ENCODE peak calls at places on chromosome 13, in seven cellular contexts. S, O, A, X, G, M and R are unnamed samples.
A peak's percentile ranks its signal among the peaks of the same experiment; 100 is the strongest.

GRCh38 chr13:99083976-99084375 is 106.1 kb upstream of the DOCK9 start:
- DNase-seq in S (no peak), O (no peak), A (no peak), X (no peak), G (no peak), M (no peak), R (no peak)

GRCh38 chr13:40383132-40383531 is 283.3 kb downstream of the FOXO1 start:
- DNase-seq in S (no peak), O (no peak), A (no peak), X (no peak), G (no peak), M (no peak), R (no peak)

GRCh38 chr13:48646791-48647190 is 6.9 kb upstream of the CYSLTR2 start:
- DNase-seq in S (no peak), O (no peak), A (no peak), X (no peak), G (no peak), M (no peak), R (no peak)

GRCh38 chr13:102033719-102034446 is 368.0 kb downstream of the FGF14 start:
- DNase-seq in S (no peak), O (no peak), A (no peak), X (no peak), G (no peak), M (no peak), R (no peak)

GRCh38 chr13:27283906-27284523 is 13.4 kb downstream of the RASL11A start:
- DNase-seq in S (no peak), O (no peak), A (no peak), X (no peak), G (no peak), M (no peak), R (no peak)

GRCh38 chr13:36207672-36208071 is 6.7 kb downstream of the SOHLH2 start:
- DNase-seq in S (no peak), O (no peak), A (no peak), X (no peak), G (no peak), M (no peak), R (no peak)

GRCh38 chr13:44259045-44260042 is 114.3 kb upstream of the SERP2 start:
- DNase-seq in S (peak; percentile 87), O (no peak), A (no peak), X (no peak), G (no peak), M (no peak), R (no peak)

GRCh38 chr13:106532111-106532929 is 3.1 kb downstream of the EFNB2 start:
- DNase-seq in S (no peak), O (no peak), A (no peak), X (no peak), G (no peak), M (no peak), R (no peak)

GRCh38 chr13:44050450-44051063 is 170.9 kb downstream of the LACC1 start:
- DNase-seq in S (no peak), O (no peak), A (no peak), X (no peak), G (no peak), M (peak; percentile 41), R (no peak)

GRCh38 chr13:42696191-42696590 is 85.2 kb upstream of the FAM216B start:
- DNase-seq in S (no peak), O (no peak), A (no peak), X (no peak), G (no peak), M (no peak), R (no peak)

GRCh38 chr13:28204043-28204442 is 65.7 kb downstream of the PAN3 start:
- DNase-seq in S (no peak), O (no peak), A (no peak), X (no peak), G (no peak), M (no peak), R (no peak)

GRCh38 chr13:33794576-33794975 is 23.4 kb upstream of the RFC3 start:
- DNase-seq in S (no peak), O (no peak), A (no peak), X (no peak), G (no peak), M (no peak), R (no peak)

GRCh38 chr13:37192986-37193385 is 87.5 kb upstream of the CSNK1A1L start:
- DNase-seq in S (no peak), O (no peak), A (no peak), X (no peak), G (no peak), M (no peak), R (no peak)

GRCh38 chr13:69618838-69619237 is 488.8 kb upstream of the ATXN8OS start:
- DNase-seq in S (no peak), O (no peak), A (no peak), X (no peak), G (no peak), M (no peak), R (no peak)

GRCh38 chr13:101018720-101019119 is 344.1 kb upstream of the TMTC4 start:
- DNase-seq in S (no peak), O (no peak), A (no peak), X (no peak), G (peak; percentile 58), M (no peak), R (no peak)

GRCh38 chr13:37473035-37473434 is 125.5 kb downstream of the POSTN start:
- DNase-seq in S (no peak), O (no peak), A (no peak), X (no peak), G (no peak), M (no peak), R (no peak)

GRCh38 chr13:36837354-36838092 is 18.5 kb downstream of the RFXAP start:
- DNase-seq in S (no peak), O (no peak), A (no peak), X (no peak), G (no peak), M (no peak), R (no peak)

GRCh38 chr13:113458218-113459065 is 5.2 kb upstream of the ADPRHL1 start:
- DNase-seq in S (no peak), O (no peak), A (no peak), X (no peak), G (no peak), M (no peak), R (no peak)

GRCh38 chr13:29761815-29762214 is 88.6 kb downstream of the UBL3 start:
- DNase-seq in S (no peak), O (no peak), A (no peak), X (no peak), G (no peak), M (no peak), R (no peak)

GRCh38 chr13:43196750-43197149 is 173.4 kb downstream of the DNAJC15 start:
- DNase-seq in S (no peak), O (no peak), A (no peak), X (no peak), G (no peak), M (no peak), R (no peak)

GRCh38 chr13:57820924-57821323 is 189.4 kb downstream of the PCDH17 start:
- DNase-seq in S (no peak), O (no peak), A (no peak), X (no peak), G (no peak), M (no peak), R (no peak)

GRCh38 chr13:110582421-110582954 is 21.0 kb upstream of the RAB20 start:
- DNase-seq in S (no peak), O (no peak), A (no peak), X (no peak), G (no peak), M (no peak), R (no peak)

GRCh38 chr13:54980651-54981050 is 1952.0 kb downstream of the OLFM4 start:
- DNase-seq in S (no peak), O (no peak), A (no peak), X (no peak), G (no peak), M (no peak), R (no peak)

GRCh38 chr13:71729441-71729840 is 137.6 kb downstream of the DACH1 start:
- DNase-seq in S (no peak), O (no peak), A (no peak), X (no peak), G (no peak), M (no peak), R (no peak)

GRCh38 chr13:38952827-38953226 is 37.8 kb downstream of the STOML3 start:
- DNase-seq in S (no peak), O (no peak), A (no peak), X (no peak), G (no peak), M (no peak), R (no peak)

GRCh38 chr13:90121784-90122183 is 1225.7 kb upstream of the MIR17HG start:
- DNase-seq in S (no peak), O (no peak), A (no peak), X (no peak), G (no peak), M (no peak), R (no peak)

GRCh38 chr13:113836917-113837553 is 26.8 kb downstream of the GAS6 start:
- DNase-seq in S (no peak), O (peak; percentile 63), A (no peak), X (no peak), G (no peak), M (no peak), R (no peak)

GRCh38 chr13:38670627-38671026 is 16.2 kb upstream of the FREM2 start:
- DNase-seq in S (no peak), O (no peak), A (no peak), X (no peak), G (no peak), M (no peak), R (no peak)

GRCh38 chr13:39422845-39423565 is 180.0 kb downstream of the LHFPL6 start:
- DNase-seq in S (no peak), O (no peak), A (no peak), X (no peak), G (no peak), M (no peak), R (no peak)

GRCh38 chr13:112136095-112136494 is 69.1 kb downstream of the SOX1 start:
- DNase-seq in S (no peak), O (no peak), A (no peak), X (no peak), G (no peak), M (no peak), R (no peak)

GRCh38 chr13:20099319-20099718 is 61.5 kb downstream of the GJA3 start:
- DNase-seq in S (no peak), O (no peak), A (no peak), X (no peak), G (no peak), M (no peak), R (no peak)

GRCh38 chr13:50611117-50611781 is 232.2 kb downstream of the DLEU7 start:
- DNase-seq in S (no peak), O (no peak), A (no peak), X (no peak), G (no peak), M (peak; percentile 30), R (no peak)

GRCh38 chr13:102401305-102401704 is 543 bp downstream of the FGF14 start:
- DNase-seq in S (no peak), O (no peak), A (no peak), X (no peak), G (no peak), M (no peak), R (no peak)

GRCh38 chr13:41178040-41178439 is 16.3 kb downstream of the KBTBD7 start:
- DNase-seq in S (no peak), O (no peak), A (no peak), X (no peak), G (no peak), M (no peak), R (no peak)

GRCh38 chr13:26037302-26037701 is 14.5 kb downstream of the SHISA2 start:
- DNase-seq in S (peak; percentile 42), O (no peak), A (peak; percentile 10), X (no peak), G (no peak), M (no peak), R (no peak)